ENCODE peak calls at places on chromosome 7, in nine cellular contexts. D is cardiac fibroblast, B is WTC11, M is bronchial epithelial cell, V is suprapubic skin, L is ovary, O is progenitor cell of endocrine pancreas, Z is neural progenitor cell, X is AG09319. C is an unnamed sample.

GRCh38 chr7:16838386-16838785 is 33.6 kb upstream of the AGR2 start:
- DNase-seq in X (no peak), Z (no peak), O (no peak), L (no peak), D (no peak), B (no peak), M (no peak), V (no peak), C (no peak)

GRCh38 chr7:28570113-28570969 is 158.0 kb downstream of the CREB5 start:
- DNase-seq in O (no peak), X (no peak), M (no peak), V (no peak), D (no peak), B (no peak), Z (no peak), L (no peak), C (no peak)

GRCh38 chr7:2719007-2719406 is 31.0 kb downstream of the AMZ1 start:
- DNase-seq in M (no peak), B (peak), O (no peak), Z (peak), V (no peak), D (no peak), L (no peak), X (no peak), C (peak)

GRCh38 chr7:103989200-103989784 is at the start of gene RELN:
- DNase-seq in O (no peak), D (peak), B (peak), M (no peak), Z (peak), X (no peak), L (no peak), V (no peak), C (no peak)

GRCh38 chr7:108094375-108094774 is 35.8 kb downstream of the LAMB4 start:
- DNase-seq in L (no peak), Z (no peak), X (peak), V (no peak), O (no peak), D (peak), M (no peak), B (no peak), C (peak)

GRCh38 chr7:69429817-69430501 is 168.3 kb upstream of the AUTS2 start:
- DNase-seq in Z (peak), B (peak), X (no peak), O (no peak), D (peak), M (no peak), L (peak), V (no peak), C (no peak)

GRCh38 chr7:47649901-47650300 is 68.0 kb upstream of the TNS3 start:
- DNase-seq in V (no peak), O (no peak), D (no peak), Z (no peak), X (no peak), B (no peak), M (no peak), L (no peak), C (no peak)

GRCh38 chr7:55474944-55475911 is 97.1 kb downstream of the VOPP1 start:
- DNase-seq in M (no peak), B (no peak), L (no peak), V (no peak), X (no peak), Z (no peak), D (no peak), O (no peak), C (no peak)

GRCh38 chr7:128829391-128830166 is 627 bp upstream of the FLNC start:
- DNase-seq in X (no peak), M (peak), V (no peak), O (no peak), B (no peak), L (peak), Z (peak), D (peak), C (no peak)

DNA sequence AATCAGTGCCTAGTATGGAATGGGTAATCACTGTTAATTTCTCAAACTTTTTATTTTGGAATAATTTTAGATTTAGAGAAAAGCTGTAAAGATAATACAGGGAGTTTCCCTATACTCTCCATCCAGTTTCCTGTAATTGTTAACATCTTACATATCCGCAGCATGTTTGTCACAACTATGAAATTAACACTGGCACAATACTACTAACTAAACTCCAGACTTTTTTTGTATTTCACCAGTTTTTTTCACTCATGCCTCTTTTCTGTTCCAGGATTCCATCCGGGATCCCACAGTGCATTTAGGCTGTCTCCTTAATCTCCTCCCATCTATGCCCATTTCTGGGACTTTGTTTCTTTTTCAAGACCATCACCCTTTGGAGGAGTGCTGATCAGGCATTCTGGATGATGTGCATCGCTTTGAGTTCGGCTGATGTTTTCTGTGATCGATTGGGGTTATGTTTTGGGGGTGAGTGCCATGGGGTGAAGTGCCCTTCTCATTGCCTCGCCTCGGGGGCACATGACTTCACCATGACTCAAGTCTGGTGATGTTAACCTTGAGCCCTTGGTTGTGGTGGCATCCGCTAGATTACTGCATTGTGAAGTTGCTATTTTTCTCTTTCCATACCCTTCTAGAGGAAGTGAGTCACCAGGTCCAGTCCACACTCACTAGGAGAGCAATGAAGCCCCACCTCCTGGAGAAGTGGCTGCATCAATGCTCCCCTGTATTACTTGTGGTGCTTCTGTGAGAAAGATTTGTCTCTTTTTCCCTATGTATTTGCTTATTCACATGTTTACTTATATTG is 43.9 kb upstream of the GRB10 start:
- DNase-seq in D (peak), Z (no peak), X (peak), M (peak), V (no peak), B (no peak), L (no peak), O (no peak), C (peak)
- TF ChIP-seq CTCF in D (peak), Z (no peak), X (no peak), M (no peak), V (no peak), B (no peak), L (no peak), O (no peak), C (no peak)

DNA sequence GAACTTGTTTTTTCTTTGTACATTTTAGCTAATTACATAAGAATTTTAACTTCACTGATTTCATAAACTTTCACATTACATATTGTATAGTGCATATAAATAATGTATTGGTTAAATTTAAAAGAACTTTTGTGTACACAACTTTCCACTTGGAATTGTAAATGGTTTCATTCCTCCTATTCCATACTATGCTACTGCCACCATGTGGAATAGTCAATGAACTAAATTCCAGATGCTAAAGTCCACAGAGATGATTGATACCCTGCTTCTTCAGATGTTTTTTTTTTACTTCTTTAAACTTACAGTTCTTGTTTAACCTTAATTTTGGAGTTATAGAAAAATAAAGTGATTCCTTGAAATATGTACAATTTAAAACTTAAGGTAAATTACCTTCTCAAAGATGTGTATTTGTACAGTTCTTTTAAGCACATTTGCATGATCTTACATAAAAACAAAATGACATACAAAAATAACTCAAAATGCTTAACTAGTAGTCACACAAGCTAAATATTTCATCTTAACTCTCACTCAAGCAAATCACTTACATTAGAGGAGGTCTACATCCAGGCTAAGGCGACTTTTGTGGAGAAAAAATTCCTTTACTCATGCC is 247.6 kb upstream of the HGF start:
- DNase-seq in D (peak), B (no peak), X (no peak), L (no peak), O (no peak), V (no peak), M (peak), Z (peak), C (peak)
- TF ChIP-seq CTCF in D (peak), B (no peak), X (peak), L (no peak), O (peak), V (peak), M (peak), Z (peak), C (peak)

DNA sequence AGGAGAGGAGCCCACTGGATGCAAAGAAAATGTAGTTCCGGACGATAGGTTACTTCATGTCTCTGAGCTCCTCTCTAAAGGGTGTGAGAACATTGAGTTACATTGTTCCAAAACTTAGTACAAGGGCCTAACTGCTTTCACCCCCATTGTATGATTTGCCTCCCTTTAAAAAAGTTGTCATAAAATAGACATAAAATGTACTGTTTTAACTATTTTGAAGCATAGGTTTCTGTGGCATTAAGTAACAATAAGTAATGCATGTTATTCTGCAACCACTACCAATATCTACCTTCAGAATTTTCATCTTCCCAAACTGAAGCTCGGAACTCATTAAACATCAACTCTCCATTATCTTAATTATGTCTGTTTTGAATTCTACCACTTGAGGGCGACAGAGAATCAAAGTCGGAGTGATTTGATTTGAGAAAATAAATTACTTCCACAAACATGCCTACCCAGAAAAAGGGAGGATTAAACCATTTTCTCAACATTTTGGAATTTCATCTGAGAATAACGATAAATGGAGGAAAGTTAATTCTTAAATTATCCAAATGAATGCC is 2.7 kb downstream of the IGFBP1 start:
- DNase-seq in L (no peak), O (no peak), V (no peak), B (no peak), Z (peak), X (no peak), D (peak), M (peak), C (peak)
- TF ChIP-seq CTCF in L (peak), O (peak), V (peak), B (peak), Z (peak), X (peak), D (peak), M (peak), C (peak)

GRCh38 chr7:92749327-92749730 is 87.0 kb downstream of the CDK6 start:
- DNase-seq in X (no peak), V (no peak), M (no peak), B (no peak), L (no peak), O (no peak), Z (no peak), D (no peak), C (no peak)

GRCh38 chr7:92748509-92748908 is 87.9 kb downstream of the CDK6 start:
- DNase-seq in Z (no peak), B (no peak), D (no peak), V (no peak), L (no peak), M (no peak), X (no peak), O (no peak), C (no peak)

GRCh38 chr7:92747041-92747835 is 89.1 kb downstream of the CDK6 start:
- DNase-seq in B (no peak), D (no peak), O (no peak), L (no peak), X (no peak), V (no peak), M (peak), Z (no peak), C (no peak)

GRCh38 chr7:92742186-92742585 is 94.2 kb downstream of the CDK6 start:
- DNase-seq in D (no peak), V (no peak), Z (no peak), X (no peak), L (no peak), M (no peak), O (no peak), B (no peak), C (no peak)

GRCh38 chr7:92745241-92745640 is 91.1 kb downstream of the CDK6 start:
- DNase-seq in B (no peak), D (no peak), V (no peak), O (no peak), X (no peak), L (no peak), Z (no peak), M (no peak), C (no peak)
- TF ChIP-seq CTCF in B (no peak), D (no peak), V (no peak), O (no peak), X (no peak), L (no peak), Z (no peak), M (no peak), C (no peak)

DNA sequence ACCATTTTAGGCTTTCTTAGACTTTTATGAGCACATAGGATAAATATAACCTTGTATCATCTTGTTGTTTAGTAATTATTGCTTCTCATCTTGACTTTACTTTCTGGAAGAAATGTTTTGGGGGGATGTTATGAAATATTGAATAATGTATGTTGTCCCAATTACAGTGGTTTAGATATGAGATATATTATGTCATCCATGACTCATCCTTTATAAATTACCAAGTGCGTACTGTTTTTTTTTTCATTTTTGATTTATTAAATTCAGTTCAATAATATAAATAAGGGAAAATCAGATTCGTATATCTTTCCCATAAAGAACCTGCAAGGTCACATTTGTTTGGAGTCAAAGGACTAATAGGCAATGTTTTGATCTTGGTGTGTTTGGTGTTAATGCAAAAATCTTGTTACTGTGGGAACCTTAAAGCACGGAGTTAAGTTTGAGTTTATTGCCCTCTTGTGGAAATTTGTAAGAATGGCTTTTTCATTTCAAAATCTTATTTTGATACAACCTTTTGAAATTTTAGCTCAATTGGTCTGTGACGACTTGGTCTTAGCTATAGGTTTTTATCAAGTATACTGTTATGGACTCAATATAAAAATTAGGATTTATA is 108.6 kb downstream of the SRI start:
- DNase-seq in Z (peak), D (peak), B (no peak), V (no peak), L (no peak), M (peak), X (peak), O (no peak), C (peak)
- TF ChIP-seq CTCF in Z (peak), D (peak), B (no peak), V (no peak), L (peak), M (peak), X (peak), O (peak), C (peak)

DNA sequence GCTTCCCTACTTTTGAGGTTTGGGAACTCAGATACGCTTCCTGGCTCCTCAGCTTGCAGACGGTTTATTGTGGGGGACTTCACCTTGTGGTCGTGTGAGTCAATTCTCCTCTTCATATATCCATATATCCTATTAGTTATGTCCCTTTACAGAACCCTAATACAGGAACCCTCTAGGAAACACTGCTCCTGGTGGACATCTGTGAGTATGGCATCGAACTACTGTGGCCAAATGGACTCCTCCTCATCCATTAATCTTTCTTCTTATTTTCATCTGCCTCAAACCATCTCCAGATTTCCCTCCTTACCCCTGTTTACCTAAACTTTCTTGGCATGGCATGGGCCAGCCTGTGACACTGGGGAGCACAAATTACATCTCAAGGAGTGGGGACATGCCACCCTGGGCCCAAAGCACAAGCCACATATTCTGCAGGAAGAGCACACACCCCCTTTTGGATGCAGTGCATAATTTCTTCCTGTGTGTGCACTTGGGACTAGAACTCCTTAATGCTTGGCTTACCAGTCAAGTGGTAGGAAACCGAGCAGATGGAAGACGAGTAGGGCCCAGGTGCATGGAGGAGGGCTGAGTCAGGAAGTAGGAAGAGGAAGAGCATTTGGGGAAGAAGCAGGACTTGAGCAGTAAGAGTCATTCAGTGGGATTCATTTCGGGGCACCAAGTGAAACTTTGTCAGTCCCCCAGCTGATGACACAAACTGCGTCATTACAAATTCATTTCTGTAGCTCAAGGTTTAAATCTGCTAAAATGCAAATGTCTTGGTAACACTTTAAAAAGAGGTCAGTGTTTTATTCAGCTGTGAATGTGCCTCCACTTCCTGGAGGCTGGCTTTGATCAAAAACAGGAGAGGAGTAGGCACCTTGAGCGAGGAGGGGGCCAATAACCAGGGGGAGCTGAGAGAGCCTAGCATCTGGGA is 80.8 kb upstream of the PLXNA4 start:
- DNase-seq in O (no peak), X (no peak), M (peak), B (peak), V (no peak), L (no peak), Z (peak), D (peak), C (peak)
- TF ChIP-seq CTCF in O (peak), X (peak), M (peak), B (peak), V (no peak), L (no peak), Z (peak), D (peak), C (peak)

DNA sequence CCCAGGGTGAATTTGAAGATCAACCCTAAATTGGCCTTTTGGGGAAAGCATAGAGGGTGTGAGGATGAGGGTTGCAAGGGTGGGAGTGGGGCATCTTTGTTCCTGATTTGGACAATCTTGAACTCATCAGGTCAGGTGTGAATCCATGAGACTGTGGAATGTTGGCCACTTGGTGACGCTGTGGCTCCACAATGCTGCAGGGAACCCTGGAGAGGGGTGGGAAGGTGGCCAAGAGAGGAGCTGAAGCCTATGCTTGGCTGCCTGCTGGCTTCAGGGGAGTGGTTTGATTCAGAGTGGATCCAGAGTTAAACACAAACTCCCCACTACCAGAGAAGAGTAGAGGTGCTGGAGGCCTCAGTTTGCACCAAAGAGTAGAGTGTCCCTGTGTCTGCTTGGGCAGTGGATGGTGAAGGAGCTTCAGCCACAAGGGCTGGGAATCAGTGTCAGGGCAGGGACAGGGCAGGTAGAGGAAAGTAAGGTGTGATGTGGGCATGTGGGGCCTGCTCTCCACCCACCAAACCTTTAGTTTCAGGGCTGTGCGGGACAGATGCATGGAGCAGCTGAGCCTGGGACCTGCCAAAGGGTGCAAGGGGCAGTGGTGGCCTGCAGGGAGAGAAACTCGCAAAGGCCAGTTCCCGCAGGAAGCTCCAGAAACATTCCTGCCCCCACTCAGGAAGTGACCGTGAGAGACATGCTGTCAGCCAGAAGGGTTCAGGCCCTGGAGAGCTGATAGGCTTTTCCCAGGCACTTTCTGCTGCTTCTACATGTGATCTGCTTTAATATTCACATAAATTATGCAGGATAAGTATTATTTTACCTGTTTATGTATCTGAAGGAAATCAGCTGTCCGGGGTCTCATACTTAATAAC is 81.0 kb upstream of the PRSS58 start:
- DNase-seq in B (peak), D (peak), X (no peak), L (no peak), Z (peak), O (no peak), V (no peak), M (peak), C (peak)
- TF ChIP-seq CTCF in B (peak), D (peak), X (peak), L (no peak), Z (peak), O (peak), V (no peak), M (peak), C (peak)